ENCODE peak calls at places on chromosome 20, in four cellular contexts. M, C, U and O are unnamed samples.
A peak's percentile ranks its signal among the peaks of the same experiment; 100 is the strongest.

GRCh38 chr20:4610871-4611270 is 110.8 kb upstream of the PRND start:
- DNase-seq in M (no peak), C (no peak), U (no peak), O (no peak)

GRCh38 chr20:14583413-14583812 is 246.0 kb upstream of the FLRT3 start:
- DNase-seq in M (no peak), C (no peak), U (no peak), O (no peak)

GRCh38 chr20:50874111-50874757 is 57.0 kb downstream of the ADNP start:
- DNase-seq in M (no peak), C (no peak), U (no peak), O (no peak)

GRCh38 chr20:38109657-38110524 is 55.2 kb downstream of the TGM2 start:
- DNase-seq in M (peak; percentile 94), C (peak; percentile 83), U (no peak), O (no peak)

GRCh38 chr20:7232796-7233195 is 465.3 kb downstream of the BMP2 start:
- DNase-seq in M (no peak), C (no peak), U (no peak), O (no peak)

GRCh38 chr20:36548006-36548315 is 6.6 kb downstream of the MYL9 start:
- DNase-seq in M (peak; percentile 15), C (no peak), U (no peak), O (no peak)

GRCh38 chr20:15616626-15617025 is 956.6 kb downstream of the KIF16B start:
- DNase-seq in M (no peak), C (no peak), U (no peak), O (no peak)

GRCh38 chr20:10769700-10770099 is 95.9 kb upstream of the JAG1 start:
- DNase-seq in M (peak; percentile 33), C (no peak), U (no peak), O (no peak)

GRCh38 chr20:51365670-51366069 is 176.8 kb downstream of the NFATC2 start:
- DNase-seq in M (peak; percentile 42), C (no peak), U (no peak), O (no peak)

GRCh38 chr20:51514252-51514651 is 28.3 kb downstream of the NFATC2 start:
- DNase-seq in M (no peak), C (no peak), U (no peak), O (no peak)

GRCh38 chr20:577167-577791 is 32.8 kb downstream of the TCF15 start:
- DNase-seq in M (peak; percentile 87), C (no peak), U (no peak), O (no peak)

GRCh38 chr20:44401770-44402390 is 46.4 kb downstream of the HNF4A start:
- DNase-seq in M (no peak), C (no peak), U (no peak), O (no peak)

GRCh38 chr20:10660661-10661060 is 13.1 kb downstream of the JAG1 start:
- DNase-seq in M (no peak), C (no peak), U (no peak), O (no peak)

GRCh38 chr20:38246357-38247165 is 14.0 kb downstream of the KIAA1755 start:
- DNase-seq in M (no peak), C (peak; percentile 53), U (no peak), O (no peak)

GRCh38 chr20:14193443-14193842 is 144.0 kb downstream of the FLRT3 start:
- DNase-seq in M (no peak), C (no peak), U (no peak), O (no peak)

GRCh38 chr20:24580006-24580405 is 110.6 kb downstream of the SYNDIG1 start:
- DNase-seq in M (no peak), C (no peak), U (no peak), O (no peak)

GRCh38 chr20:4949833-4950178 is 51.5 kb downstream of the SLC23A2 start:
- DNase-seq in M (peak; percentile 73), C (no peak), U (no peak), O (no peak)